ENCODE peak calls at places on chromosomes 2 and 18, in four cellular contexts. N is HCT116, L is HepG2, B is K562. S is an unnamed sample.

GRCh38 chr2:171081649-171082111 is 79.0 kb downstream of the TLK1 start:
- DNase-seq in N (no peak), L (no peak), B (no peak), S (no peak)

GRCh38 chr2:38115216-38116012 is 39.5 kb upstream of the CYP1B1 start:
- DNase-seq in N (peak; percentile 59), L (peak; percentile 75), B (peak; percentile 81), S (peak; percentile 69)

GRCh38 chr2:171810409-171810993 is 83.5 kb downstream of the SLC25A12 start:
- DNase-seq in N (no peak), L (no peak), B (no peak), S (no peak)

GRCh38 chr18:3345885-3346284 is 84.0 kb downstream of the MYL12B start:
- DNase-seq in N (no peak), L (no peak), B (no peak), S (no peak)

GRCh38 chr2:120568975-120569268 is 166.7 kb upstream of the GLI2 start:
- DNase-seq in N (no peak), L (no peak), B (no peak), S (no peak)

GRCh38 chr2:39550701-39551285 is 113.7 kb upstream of the MAP4K3 start:
- DNase-seq in N (no peak), L (peak; percentile 99), B (no peak), S (no peak)

GRCh38 chr2:98654702-98655488 is 46.5 kb downstream of the UNC50 start:
- DNase-seq in N (no peak), L (no peak), B (no peak), S (no peak)

GRCh38 chr18:41761329-41762028 is 193.6 kb upstream of the PIK3C3 start:
- DNase-seq in N (no peak), L (no peak), B (no peak), S (no peak)

GRCh38 chr2:144432921-144433320 is 87.0 kb downstream of the ZEB2 start:
- DNase-seq in N (no peak), L (no peak), B (no peak), S (no peak)

GRCh38 chr18:57542126-57542525 is 44.4 kb downstream of the FECH start:
- DNase-seq in N (no peak), L (no peak), B (no peak), S (no peak)

GRCh38 chr18:54737986-54738385 is 90.3 kb upstream of the RAB27B start:
- DNase-seq in N (no peak), L (no peak), B (no peak), S (no peak)

GRCh38 chr2:100242891-100243670 is 79.2 kb downstream of the LONRF2 start:
- DNase-seq in N (peak; percentile 35), L (peak; percentile 45), B (peak; percentile 54), S (peak; percentile 39)

GRCh38 chr18:8264861-8265411 is 344.3 kb upstream of the RAB12 start:
- DNase-seq in N (no peak), L (peak; percentile 17), B (no peak), S (no peak)

GRCh38 chr2:150335596-150335995 is 151.9 kb downstream of the RND3 start:
- DNase-seq in N (no peak), L (no peak), B (no peak), S (no peak)

GRCh38 chr18:3873698-3874495 is 423.9 kb downstream of the TGIF1 start:
- DNase-seq in N (no peak), L (no peak), B (no peak), S (no peak)

GRCh38 chr2:85924522-85924921 is 35.7 kb upstream of the ST3GAL5 start:
- DNase-seq in N (no peak), L (no peak), B (no peak), S (no peak)

GRCh38 chr2:184419744-184420143 is 178.6 kb upstream of the ZNF804A start:
- DNase-seq in N (no peak), L (no peak), B (no peak), S (no peak)

GRCh38 chr18:22667616-22668422 is 250.1 kb upstream of the CTAGE1 start:
- DNase-seq in N (peak; percentile 34), L (no peak), B (peak; percentile 84), S (no peak)
- TF ChIP-seq TCF7L2 in N (no peak), L (no peak), B (no peak), S (no peak)

DNA sequence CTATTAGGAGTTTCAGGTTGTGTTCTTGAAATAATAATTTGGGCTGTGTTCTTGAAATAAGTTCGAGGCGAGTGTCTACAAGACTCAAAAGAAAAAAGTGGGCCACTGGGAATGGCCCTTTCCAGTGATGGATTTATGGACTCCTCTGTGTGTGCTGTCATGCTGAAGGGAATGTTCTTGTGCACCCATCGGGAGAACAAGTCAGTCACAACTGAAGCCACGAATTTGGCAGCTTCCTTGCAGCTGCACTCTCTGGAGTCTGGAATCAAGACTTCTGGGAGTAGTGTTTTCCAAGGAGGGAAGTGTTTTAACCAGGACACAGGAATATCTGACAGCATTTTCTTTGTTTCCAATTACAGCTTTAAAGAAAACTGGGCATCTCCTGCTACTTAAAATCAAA is 610 bp downstream of the SLC14A1 start:
- DNase-seq in N (no peak), L (no peak), B (no peak), S (no peak)
- TF ChIP-seq TCF7L2 in N (no peak), L (no peak), B (no peak), S (no peak)

GRCh38 chr2:136242687-136243277 is 124.8 kb upstream of the CXCR4 start:
- DNase-seq in N (no peak), L (no peak), B (no peak), S (no peak)
- TF ChIP-seq TCF7L2 in N (no peak), L (no peak), B (no peak), S (no peak)

DNA sequence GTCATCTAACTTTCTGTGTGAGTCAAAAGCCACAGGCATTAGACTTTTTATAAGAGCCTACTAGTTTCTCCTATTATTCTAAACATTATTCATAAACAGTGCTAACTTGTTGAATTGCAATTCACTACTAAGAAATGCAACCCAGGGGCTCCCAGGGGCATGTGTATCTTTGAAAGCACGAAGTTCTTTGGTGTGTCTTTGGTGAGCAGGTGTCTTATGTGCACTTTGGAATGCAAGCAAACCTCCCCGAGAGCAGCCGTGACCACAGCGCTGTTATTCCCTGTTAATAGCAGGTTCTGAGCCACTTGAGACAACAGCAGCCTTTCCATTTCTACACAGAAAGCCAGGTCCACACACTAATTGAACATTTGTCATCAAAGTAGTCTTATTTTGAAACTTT is 123.5 kb downstream of the PRKRA start:
- DNase-seq in N (no peak), L (no peak), B (no peak), S (no peak)
- TF ChIP-seq TCF7L2 in N (no peak), L (no peak), B (no peak), S (no peak)

DNA sequence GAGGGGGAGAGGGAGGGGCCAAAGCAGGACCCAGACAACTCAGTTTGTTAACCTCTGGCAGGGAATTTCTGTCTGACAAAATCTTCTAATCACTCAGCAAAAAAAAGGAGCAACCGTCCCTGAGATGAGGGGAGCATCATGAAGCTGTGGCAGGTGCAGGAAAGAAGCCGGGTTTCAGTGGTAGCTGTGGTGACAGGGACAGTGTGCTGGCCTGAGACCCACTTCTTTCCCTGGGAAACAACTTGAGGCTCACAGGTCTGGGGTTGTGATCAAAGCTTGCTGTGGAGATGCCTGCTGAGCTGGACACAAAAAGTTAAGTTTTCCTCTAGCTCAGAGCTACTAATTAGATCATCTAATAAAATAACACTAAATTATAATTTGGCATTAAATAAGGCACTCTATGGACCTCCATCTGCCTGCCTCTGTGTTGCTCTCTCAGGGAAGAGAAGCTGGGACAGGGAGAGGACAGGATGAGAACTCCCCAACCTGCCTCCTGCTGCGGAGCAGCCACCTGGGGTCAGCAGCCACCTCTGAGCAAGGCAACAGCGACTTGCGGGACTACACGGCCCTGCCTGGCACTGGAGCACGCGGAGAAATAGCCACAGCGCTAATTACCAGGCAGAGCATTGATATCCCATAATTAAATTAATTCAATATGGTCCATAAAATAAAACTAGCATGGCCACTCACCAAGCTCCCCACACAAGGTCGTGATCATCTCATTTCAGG is 104.6 kb upstream of the TEX51 start:
- DNase-seq in N (no peak), L (no peak), B (no peak), S (no peak)
- TF ChIP-seq TCF7L2 in N (no peak), L (no peak), B (no peak), S (no peak)

DNA sequence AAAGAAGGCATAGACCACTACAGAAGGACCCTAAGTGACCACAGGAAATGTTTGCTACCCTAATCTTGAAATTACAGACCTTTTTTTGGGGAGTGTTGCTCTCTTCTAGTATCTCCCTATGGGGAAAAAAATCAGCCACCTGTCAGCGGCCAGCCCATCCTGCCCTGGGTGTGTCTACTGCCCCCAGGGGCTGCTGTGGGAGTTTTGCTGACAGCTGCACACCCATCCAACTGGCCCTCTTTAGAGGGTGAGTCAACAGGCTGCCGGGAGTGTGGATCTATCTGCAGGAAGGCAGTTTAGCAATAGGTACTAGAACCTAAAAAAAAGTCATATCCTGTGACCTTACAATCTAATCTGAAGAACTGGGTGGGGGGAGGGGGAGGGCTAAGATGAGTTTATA is 796 bp upstream of the DYSF start:
- DNase-seq in N (peak; percentile 10), L (no peak), B (peak; percentile 85), S (no peak)
- TF ChIP-seq TCF7L2 in N (no peak), L (no peak), B (no peak), S (no peak)

DNA sequence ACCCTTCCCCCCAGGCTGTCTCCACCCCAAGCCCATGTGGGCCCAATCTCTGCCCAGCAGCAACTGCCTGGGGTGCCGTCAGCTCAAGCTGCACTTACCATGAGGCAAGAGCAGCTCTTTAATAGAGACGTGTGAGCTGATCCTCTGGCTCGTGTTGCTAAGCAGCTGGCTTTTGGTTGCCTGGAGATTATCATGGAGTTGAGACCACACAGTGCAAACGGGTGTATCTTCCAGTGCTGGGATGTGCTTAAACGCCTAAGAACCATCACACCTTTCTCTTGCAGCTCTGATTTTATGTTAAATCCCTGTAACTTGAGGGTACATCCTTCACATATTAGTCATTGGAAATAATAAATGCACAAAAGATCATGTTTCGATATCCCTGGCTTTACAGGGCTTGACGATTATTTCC is 271.1 kb downstream of the PRKCE start:
- DNase-seq in N (no peak), L (no peak), B (no peak), S (no peak)
- TF ChIP-seq TCF7L2 in N (no peak), L (no peak), B (no peak), S (no peak)

DNA sequence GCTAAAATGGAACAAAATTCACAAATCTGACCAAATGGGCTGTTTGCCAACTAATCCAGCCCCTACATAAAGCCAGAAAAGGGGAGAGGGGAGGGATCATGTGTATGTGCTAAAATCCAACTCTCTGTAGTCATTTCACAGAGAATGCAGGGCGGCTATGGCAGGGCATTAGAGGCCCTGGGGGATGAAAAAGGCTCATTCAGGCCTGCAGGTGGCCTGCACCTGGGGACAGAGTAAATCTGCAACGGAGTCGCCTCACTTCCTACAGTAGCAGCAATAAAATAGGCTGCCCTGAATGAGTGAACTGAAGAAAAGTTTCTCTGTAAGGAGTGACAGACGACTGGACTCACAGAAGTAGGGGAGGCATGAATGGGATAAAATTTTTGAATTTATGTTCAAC is 4.1 kb upstream of the ZFP36L2 start:
- DNase-seq in N (no peak), L (no peak), B (no peak), S (no peak)
- TF ChIP-seq TCF7L2 in N (no peak), L (no peak), B (no peak), S (no peak)

GRCh38 chr18:34816183-34816582 is 106.1 kb downstream of the DTNA start:
- DNase-seq in N (no peak), L (no peak), B (no peak), S (no peak)

GRCh38 chr18:34821669-34822210 is 111.6 kb downstream of the DTNA start:
- DNase-seq in N (no peak), L (peak; percentile 38), B (no peak), S (no peak)

GRCh38 chr18:34817636-34818035 is 107.5 kb downstream of the DTNA start:
- DNase-seq in N (no peak), L (no peak), B (no peak), S (no peak)

GRCh38 chr18:34818069-34818468 is 108.0 kb downstream of the DTNA start:
- DNase-seq in N (no peak), L (no peak), B (no peak), S (no peak)

GRCh38 chr18:34820360-34820759 is 110.3 kb downstream of the DTNA start:
- DNase-seq in N (no peak), L (no peak), B (no peak), S (no peak)
- TF ChIP-seq TCF7L2 in N (no peak), L (no peak), B (no peak), S (no peak)

S was measured in Panc1.